ENCODE peak calls at places on chromosomes 16 and 17, in five cellular contexts. P, I, C, Y and V are unnamed samples.

GRCh38 chr17:57943645-57944044 is 11.6 kb downstream of the CUEDC1 start:
- DNase-seq in C (no peak), P (no peak), I (no peak), Y (no peak), V (no peak)

GRCh38 chr16:56885446-56886162 is 20.6 kb downstream of the SLC12A3 start:
- DNase-seq in I (no peak), P (no peak), Y (no peak), C (no peak), V (no peak)

GRCh38 chr17:75456417-75457046 is at the start of gene TMEM94:
- DNase-seq in Y (peak; percentile 98), C (peak; percentile 95), I (peak; percentile 88), P (peak; percentile 84), V (peak; percentile 87)

GRCh38 chr17:16086957-16087356 is 87.3 kb downstream of the TTC19 start:
- DNase-seq in I (no peak), P (no peak), C (no peak), Y (no peak), V (no peak)

GRCh38 chr16:66525396-66526180 is 24.3 kb downstream of the TK2 start:
- DNase-seq in I (no peak), P (no peak), C (no peak), Y (peak; percentile 29), V (no peak)

GRCh38 chr17:29504711-29505110 is 62.1 kb downstream of the ABHD15 start:
- DNase-seq in Y (peak; percentile 57), I (peak; percentile 7), C (no peak), P (no peak), V (no peak)

GRCh38 chr17:69528035-69528434 is 113.5 kb downstream of the MAP2K6 start:
- DNase-seq in I (no peak), C (no peak), Y (no peak), P (no peak), V (no peak)

GRCh38 chr17:40309031-40309937 is at the start of gene RARA:
- DNase-seq in Y (no peak), P (no peak), I (no peak), C (peak; percentile 79), V (peak; percentile 55)

GRCh38 chr17:46044286-46044928 is 45.4 kb downstream of the STH start:
- DNase-seq in P (no peak), I (peak; percentile 80), C (peak; percentile 89), Y (peak; percentile 96), V (peak; percentile 57)

GRCh38 chr17:49035470-49036269 is 38.5 kb downstream of the IGF2BP1 start:
- DNase-seq in P (peak; percentile 32), I (no peak), Y (peak; percentile 65), C (peak; percentile 54), V (peak; percentile 70)

GRCh38 chr16:84497418-84497817 is 7.0 kb downstream of the MEAK7 start:
- DNase-seq in C (no peak), P (no peak), I (no peak), Y (no peak), V (no peak)

GRCh38 chr16:58027341-58028167 is 2.0 kb downstream of the MMP15 start:
- DNase-seq in P (no peak), C (peak; percentile 83), Y (no peak), I (peak; percentile 32), V (no peak)

DNA sequence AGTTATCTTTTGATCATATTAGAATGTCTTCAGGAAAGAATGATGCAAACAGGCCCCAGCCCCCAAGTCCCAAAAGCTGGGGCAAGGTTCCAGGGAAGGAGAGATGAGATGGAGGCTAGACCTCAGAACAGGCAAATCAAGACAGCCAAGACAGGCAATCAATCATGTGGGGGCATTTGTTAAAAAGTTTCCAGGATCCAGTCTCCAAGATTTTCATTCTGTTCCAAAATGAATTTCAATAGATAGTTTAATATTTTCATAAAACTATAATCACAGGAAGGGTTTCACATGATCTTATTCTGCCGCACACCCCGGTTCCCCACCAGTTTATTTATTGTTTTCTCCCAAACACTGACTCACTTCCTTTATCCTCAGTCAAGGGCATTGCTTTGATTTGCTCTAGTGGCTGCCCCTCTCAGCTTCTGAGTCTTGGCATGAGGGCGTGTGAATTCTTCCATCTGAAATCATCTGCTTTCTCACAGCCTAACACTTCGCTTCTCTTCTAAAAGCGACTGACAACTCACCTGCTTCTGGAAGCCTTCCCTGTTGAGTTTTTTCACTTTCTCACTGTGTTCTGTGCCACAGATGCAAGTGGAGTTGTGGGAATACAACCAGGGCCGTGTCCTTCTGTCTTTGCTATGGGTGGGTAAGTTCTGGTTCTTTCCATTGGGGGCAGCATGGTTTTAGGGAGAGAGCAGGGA is 12.2 kb upstream of the TERF2 start:
- DNase-seq in P (no peak), I (peak; percentile 77), C (peak; percentile 66), Y (peak; percentile 88), V (peak; percentile 57)
- TF ChIP-seq CTCF in P (peak; percentile 63), I (peak; percentile 39), C (peak; percentile 28), Y (peak; percentile 76), V (peak; percentile 36)

DNA sequence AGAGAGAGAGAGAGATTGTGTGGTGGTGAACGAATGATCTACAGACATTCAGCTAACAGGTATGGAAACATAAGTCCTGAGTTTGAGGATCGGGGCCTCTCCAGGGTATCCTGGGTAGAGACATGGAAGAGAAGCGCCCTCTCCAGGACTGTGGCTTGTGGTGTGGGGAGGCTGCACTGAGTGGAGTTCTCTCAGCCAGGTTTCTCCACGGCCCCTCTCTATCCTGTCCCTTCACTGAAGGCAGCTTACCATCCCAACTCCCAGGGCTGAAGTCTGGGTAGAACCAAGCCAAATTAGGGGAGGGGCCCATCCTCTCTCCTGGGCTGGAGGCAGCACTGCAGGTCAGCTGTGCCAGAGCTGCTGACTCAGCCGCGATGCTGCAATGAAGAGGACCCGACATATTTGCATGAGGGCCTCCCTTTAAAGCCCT is 6.2 kb downstream of the C1QL1 start:
- DNase-seq in P (no peak), Y (peak; percentile 41), I (no peak), C (no peak), V (no peak)
- TF ChIP-seq CTCF in P (no peak), Y (no peak), I (no peak), C (no peak), V (no peak)

GRCh38 chr16:89491238-89491869 is 993 bp upstream of the ANKRD11 start:
- DNase-seq in C (no peak), P (no peak), Y (no peak), I (no peak), V (no peak)

GRCh38 chr16:89489731-89490385 is 503 bp downstream of the ANKRD11 start:
- DNase-seq in P (peak; percentile 20), Y (no peak), C (no peak), I (no peak), V (peak; percentile 20)

GRCh38 chr16:89491974-89492687 is 1.8 kb upstream of the ANKRD11 start:
- DNase-seq in I (no peak), C (no peak), P (no peak), Y (no peak), V (no peak)

GRCh38 chr16:89490386-89491237 is at the start of gene ANKRD11:
- DNase-seq in Y (peak; percentile 100), I (peak; percentile 99), P (peak; percentile 97), C (peak; percentile 99), V (peak; percentile 95)

DNA sequence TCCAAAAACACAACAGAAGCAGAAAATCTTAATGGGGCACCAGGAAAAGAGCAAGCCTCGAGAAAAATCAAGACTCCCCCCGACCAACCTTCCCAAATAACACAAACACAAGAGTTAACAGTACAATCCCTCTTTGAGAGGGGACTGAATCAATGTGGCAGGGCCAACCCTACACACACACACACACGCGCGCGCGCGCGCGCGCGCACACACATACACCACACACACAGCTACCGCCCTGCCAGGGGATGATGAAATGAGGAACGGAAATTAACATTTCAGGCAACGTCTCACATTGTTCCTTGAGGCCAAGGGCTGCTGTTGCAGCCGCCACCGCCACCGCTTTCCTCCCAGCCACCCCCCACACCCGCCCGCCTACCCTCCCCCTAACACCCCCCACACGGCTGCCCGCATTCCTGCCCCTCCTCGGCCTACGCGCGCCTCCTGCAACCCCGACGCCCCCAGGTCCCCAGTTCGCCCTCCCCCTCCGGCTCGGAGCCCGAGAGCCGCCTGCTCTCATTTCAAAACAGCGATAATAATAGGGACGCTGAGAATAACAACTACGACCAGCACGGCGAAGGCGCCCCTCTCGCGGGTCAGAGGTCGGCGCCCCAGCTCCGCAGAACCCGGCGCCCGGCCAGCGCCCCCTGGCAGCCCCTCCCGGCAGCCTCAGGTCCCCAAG is 1.2 kb downstream of the ANKRD11 start:
- DNase-seq in Y (peak; percentile 98), P (peak; percentile 58), I (peak; percentile 85), C (peak; percentile 86), V (peak; percentile 68)
- TF ChIP-seq CTCF in Y (peak; percentile 33), P (peak; percentile 42), I (no peak), C (no peak), V (no peak)

GRCh38 chr17:50534979-50535326 is 2.4 kb downstream of the EPN3 start:
- DNase-seq in C (no peak), Y (no peak), I (no peak), P (no peak), V (no peak)

GRCh38 chr17:50533720-50534148 is 1.2 kb downstream of the EPN3 start:
- DNase-seq in Y (peak; percentile 74), I (no peak), P (no peak), C (peak; percentile 89), V (no peak)

GRCh38 chr17:50535407-50535806 is 2.9 kb downstream of the EPN3 start:
- DNase-seq in Y (no peak), I (no peak), P (no peak), C (no peak), V (no peak)

GRCh38 chr17:50533185-50533584 is 650 bp downstream of the EPN3 start:
- DNase-seq in C (peak; percentile 42), Y (no peak), P (no peak), I (no peak), V (no peak)

GRCh38 chr17:50534222-50534978 is 1.9 kb downstream of the EPN3 start:
- DNase-seq in Y (no peak), C (peak; percentile 87), P (no peak), I (peak; percentile 85), V (no peak)
- TF ChIP-seq CTCF in Y (peak; percentile 29), C (peak; percentile 47), P (peak; percentile 60), I (peak; percentile 74), V (peak; percentile 40)